ENCODE peak calls at places on chromosomes 16 and 17, in eight cellular contexts. One of them, this sample, is unnamed.

GRCh38 chr17:37490638-37491614 is 1.2 kb downstream of the DUSP14 start:
- DNase-seq in transverse colon: peak
- DNase-seq in astrocyte of the hippocampus: peak
- DNase-seq in activated T-cell treated with anti-CD3 and anti-CD28 coated beads, Interleukin-2, amount 50 U/mL, for 72 hours: peak
- DNase-seq in HEK293T: peak
- DNase-seq in DMS 273 treated with DMSO at 0.1 percent for 48 hours: peak
- DNase-seq in breast epithelium: no peak
- DNase-seq in activated CD4-positive, alpha-beta T cell treated with anti-CD3 and anti-CD28 coated beads for 24 hours: no peak
- DNase-seq in this sample: peak

GRCh38 chr16:61677776-61678175 is 358.5 kb downstream of the CDH8 start:
- DNase-seq in transverse colon: no peak
- DNase-seq in activated CD4-positive, alpha-beta T cell treated with anti-CD3 and anti-CD28 coated beads for 24 hours: no peak
- DNase-seq in astrocyte of the hippocampus: no peak
- DNase-seq in breast epithelium: no peak
- DNase-seq in DMS 273 treated with DMSO at 0.1 percent for 48 hours: no peak
- DNase-seq in HEK293T: no peak
- DNase-seq in activated T-cell treated with anti-CD3 and anti-CD28 coated beads, Interleukin-2, amount 50 U/mL, for 72 hours: no peak
- DNase-seq in this sample: no peak

GRCh38 chr17:47301161-47301560 is 22.6 kb upstream of the EFCAB13 start:
- DNase-seq in transverse colon: no peak
- DNase-seq in breast epithelium: no peak
- DNase-seq in DMS 273 treated with DMSO at 0.1 percent for 48 hours: no peak
- DNase-seq in astrocyte of the hippocampus: no peak
- DNase-seq in HEK293T: no peak
- DNase-seq in activated T-cell treated with anti-CD3 and anti-CD28 coated beads, Interleukin-2, amount 50 U/mL, for 72 hours: peak
- DNase-seq in activated CD4-positive, alpha-beta T cell treated with anti-CD3 and anti-CD28 coated beads for 24 hours: no peak
- DNase-seq in this sample: no peak

GRCh38 chr16:2288701-2289100 is 20.8 kb upstream of the RNPS1 start:
- DNase-seq in activated CD4-positive, alpha-beta T cell treated with anti-CD3 and anti-CD28 coated beads for 24 hours: no peak
- DNase-seq in breast epithelium: no peak
- DNase-seq in DMS 273 treated with DMSO at 0.1 percent for 48 hours: peak
- DNase-seq in transverse colon: no peak
- DNase-seq in astrocyte of the hippocampus: no peak
- DNase-seq in HEK293T: no peak
- DNase-seq in activated T-cell treated with anti-CD3 and anti-CD28 coated beads, Interleukin-2, amount 50 U/mL, for 72 hours: no peak
- DNase-seq in this sample: no peak

GRCh38 chr17:58273453-58274104 is 7.2 kb downstream of the MPO start:
- DNase-seq in DMS 273 treated with DMSO at 0.1 percent for 48 hours: no peak
- DNase-seq in activated CD4-positive, alpha-beta T cell treated with anti-CD3 and anti-CD28 coated beads for 24 hours: no peak
- DNase-seq in astrocyte of the hippocampus: no peak
- DNase-seq in activated T-cell treated with anti-CD3 and anti-CD28 coated beads, Interleukin-2, amount 50 U/mL, for 72 hours: no peak
- DNase-seq in transverse colon: no peak
- DNase-seq in breast epithelium: no peak
- DNase-seq in HEK293T: no peak
- DNase-seq in this sample: no peak

GRCh38 chr16:25109643-25110042 is 1.9 kb upstream of the LCMT1 start:
- DNase-seq in HEK293T: no peak
- DNase-seq in astrocyte of the hippocampus: peak
- DNase-seq in breast epithelium: no peak
- DNase-seq in activated CD4-positive, alpha-beta T cell treated with anti-CD3 and anti-CD28 coated beads for 24 hours: no peak
- DNase-seq in activated T-cell treated with anti-CD3 and anti-CD28 coated beads, Interleukin-2, amount 50 U/mL, for 72 hours: no peak
- DNase-seq in DMS 273 treated with DMSO at 0.1 percent for 48 hours: no peak
- DNase-seq in transverse colon: peak
- DNase-seq in this sample: no peak

GRCh38 chr16:81204794-81205680 is 33.5 kb upstream of the BCO1 start:
- DNase-seq in transverse colon: peak
- DNase-seq in HEK293T: peak
- DNase-seq in DMS 273 treated with DMSO at 0.1 percent for 48 hours: peak
- DNase-seq in astrocyte of the hippocampus: peak
- DNase-seq in activated T-cell treated with anti-CD3 and anti-CD28 coated beads, Interleukin-2, amount 50 U/mL, for 72 hours: peak
- DNase-seq in breast epithelium: no peak
- DNase-seq in activated CD4-positive, alpha-beta T cell treated with anti-CD3 and anti-CD28 coated beads for 24 hours: peak
- DNase-seq in this sample: peak

GRCh38 chr16:81797443-81797842 is 18.4 kb downstream of the PLCG2 start:
- DNase-seq in activated T-cell treated with anti-CD3 and anti-CD28 coated beads, Interleukin-2, amount 50 U/mL, for 72 hours: peak
- DNase-seq in HEK293T: no peak
- DNase-seq in activated CD4-positive, alpha-beta T cell treated with anti-CD3 and anti-CD28 coated beads for 24 hours: no peak
- DNase-seq in transverse colon: peak
- DNase-seq in breast epithelium: no peak
- DNase-seq in DMS 273 treated with DMSO at 0.1 percent for 48 hours: no peak
- DNase-seq in astrocyte of the hippocampus: no peak
- DNase-seq in this sample: peak

GRCh38 chr17:1122681-1123396 is 56.9 kb downstream of the ABR start:
- DNase-seq in transverse colon: peak
- DNase-seq in activated CD4-positive, alpha-beta T cell treated with anti-CD3 and anti-CD28 coated beads for 24 hours: peak
- DNase-seq in astrocyte of the hippocampus: peak
- DNase-seq in activated T-cell treated with anti-CD3 and anti-CD28 coated beads, Interleukin-2, amount 50 U/mL, for 72 hours: peak
- DNase-seq in HEK293T: peak
- DNase-seq in breast epithelium: peak
- DNase-seq in DMS 273 treated with DMSO at 0.1 percent for 48 hours: no peak
- DNase-seq in this sample: peak

GRCh38 chr16:2919511-2920255 is 8.0 kb downstream of the FLYWCH1 start:
- DNase-seq in activated CD4-positive, alpha-beta T cell treated with anti-CD3 and anti-CD28 coated beads for 24 hours: peak
- DNase-seq in DMS 273 treated with DMSO at 0.1 percent for 48 hours: no peak
- DNase-seq in transverse colon: peak
- DNase-seq in breast epithelium: no peak
- DNase-seq in astrocyte of the hippocampus: peak
- DNase-seq in HEK293T: peak
- DNase-seq in activated T-cell treated with anti-CD3 and anti-CD28 coated beads, Interleukin-2, amount 50 U/mL, for 72 hours: peak
- DNase-seq in this sample: peak

GRCh38 chr16:53509906-53510703 is 7.1 kb upstream of the AKTIP start:
- DNase-seq in astrocyte of the hippocampus: peak
- DNase-seq in transverse colon: peak
- DNase-seq in activated CD4-positive, alpha-beta T cell treated with anti-CD3 and anti-CD28 coated beads for 24 hours: no peak
- DNase-seq in activated T-cell treated with anti-CD3 and anti-CD28 coated beads, Interleukin-2, amount 50 U/mL, for 72 hours: peak
- DNase-seq in breast epithelium: peak
- DNase-seq in HEK293T: peak
- DNase-seq in DMS 273 treated with DMSO at 0.1 percent for 48 hours: no peak
- DNase-seq in this sample: peak

GRCh38 chr16:84628226-84628731 is 10.4 kb upstream of the COTL1 start:
- DNase-seq in activated T-cell treated with anti-CD3 and anti-CD28 coated beads, Interleukin-2, amount 50 U/mL, for 72 hours: no peak
- DNase-seq in transverse colon: no peak
- DNase-seq in DMS 273 treated with DMSO at 0.1 percent for 48 hours: no peak
- DNase-seq in HEK293T: no peak
- DNase-seq in activated CD4-positive, alpha-beta T cell treated with anti-CD3 and anti-CD28 coated beads for 24 hours: no peak
- DNase-seq in breast epithelium: no peak
- DNase-seq in astrocyte of the hippocampus: no peak
- DNase-seq in this sample: no peak

GRCh38 chr17:73628642-73629552 is 15.3 kb downstream of the SDK2 start:
- DNase-seq in activated CD4-positive, alpha-beta T cell treated with anti-CD3 and anti-CD28 coated beads for 24 hours: no peak
- DNase-seq in breast epithelium: no peak
- DNase-seq in DMS 273 treated with DMSO at 0.1 percent for 48 hours: no peak
- DNase-seq in transverse colon: no peak
- DNase-seq in activated T-cell treated with anti-CD3 and anti-CD28 coated beads, Interleukin-2, amount 50 U/mL, for 72 hours: no peak
- DNase-seq in astrocyte of the hippocampus: no peak
- DNase-seq in HEK293T: no peak
- DNase-seq in this sample: no peak

GRCh38 chr16:66364117-66364958 is 2.2 kb upstream of the CDH5 start:
- DNase-seq in HEK293T: no peak
- DNase-seq in activated T-cell treated with anti-CD3 and anti-CD28 coated beads, Interleukin-2, amount 50 U/mL, for 72 hours: no peak
- DNase-seq in transverse colon: peak
- DNase-seq in astrocyte of the hippocampus: peak
- DNase-seq in breast epithelium: no peak
- DNase-seq in DMS 273 treated with DMSO at 0.1 percent for 48 hours: peak
- DNase-seq in activated CD4-positive, alpha-beta T cell treated with anti-CD3 and anti-CD28 coated beads for 24 hours: no peak
- DNase-seq in this sample: no peak

GRCh38 chr17:76250141-76250540 is 9.8 kb upstream of the RNF157 start:
- DNase-seq in transverse colon: no peak
- DNase-seq in activated CD4-positive, alpha-beta T cell treated with anti-CD3 and anti-CD28 coated beads for 24 hours: no peak
- DNase-seq in breast epithelium: no peak
- DNase-seq in DMS 273 treated with DMSO at 0.1 percent for 48 hours: no peak
- DNase-seq in activated T-cell treated with anti-CD3 and anti-CD28 coated beads, Interleukin-2, amount 50 U/mL, for 72 hours: no peak
- DNase-seq in HEK293T: no peak
- DNase-seq in astrocyte of the hippocampus: no peak
- DNase-seq in this sample: no peak

GRCh38 chr16:87226926-87227650 is 90.1 kb downstream of the C16orf95 start:
- DNase-seq in breast epithelium: no peak
- DNase-seq in transverse colon: no peak
- DNase-seq in astrocyte of the hippocampus: peak
- DNase-seq in HEK293T: no peak
- DNase-seq in activated CD4-positive, alpha-beta T cell treated with anti-CD3 and anti-CD28 coated beads for 24 hours: no peak
- DNase-seq in DMS 273 treated with DMSO at 0.1 percent for 48 hours: no peak
- DNase-seq in activated T-cell treated with anti-CD3 and anti-CD28 coated beads, Interleukin-2, amount 50 U/mL, for 72 hours: no peak
- DNase-seq in this sample: no peak

GRCh38 chr17:10384175-10384574 is 11.4 kb upstream of the MYH13 start:
- DNase-seq in transverse colon: no peak
- DNase-seq in astrocyte of the hippocampus: no peak
- DNase-seq in activated T-cell treated with anti-CD3 and anti-CD28 coated beads, Interleukin-2, amount 50 U/mL, for 72 hours: no peak
- DNase-seq in DMS 273 treated with DMSO at 0.1 percent for 48 hours: no peak
- DNase-seq in activated CD4-positive, alpha-beta T cell treated with anti-CD3 and anti-CD28 coated beads for 24 hours: no peak
- DNase-seq in HEK293T: no peak
- DNase-seq in breast epithelium: no peak
- DNase-seq in this sample: no peak

GRCh38 chr17:4764612-4765011 is 7.1 kb upstream of the TM4SF5 start:
- DNase-seq in transverse colon: no peak
- DNase-seq in breast epithelium: no peak
- DNase-seq in activated T-cell treated with anti-CD3 and anti-CD28 coated beads, Interleukin-2, amount 50 U/mL, for 72 hours: no peak
- DNase-seq in activated CD4-positive, alpha-beta T cell treated with anti-CD3 and anti-CD28 coated beads for 24 hours: no peak
- DNase-seq in astrocyte of the hippocampus: no peak
- DNase-seq in HEK293T: no peak
- DNase-seq in DMS 273 treated with DMSO at 0.1 percent for 48 hours: no peak
- DNase-seq in this sample: no peak

GRCh38 chr17:14737984-14738651 is 437.2 kb downstream of the HS3ST3B1 start:
- DNase-seq in HEK293T: peak
- DNase-seq in DMS 273 treated with DMSO at 0.1 percent for 48 hours: no peak
- DNase-seq in breast epithelium: peak
- DNase-seq in activated T-cell treated with anti-CD3 and anti-CD28 coated beads, Interleukin-2, amount 50 U/mL, for 72 hours: no peak
- DNase-seq in astrocyte of the hippocampus: peak
- DNase-seq in transverse colon: peak
- DNase-seq in activated CD4-positive, alpha-beta T cell treated with anti-CD3 and anti-CD28 coated beads for 24 hours: no peak
- DNase-seq in this sample: no peak

GRCh38 chr17:76816590-76817135 is 51.5 kb upstream of the MGAT5B start:
- DNase-seq in transverse colon: peak
- DNase-seq in activated CD4-positive, alpha-beta T cell treated with anti-CD3 and anti-CD28 coated beads for 24 hours: peak
- DNase-seq in activated T-cell treated with anti-CD3 and anti-CD28 coated beads, Interleukin-2, amount 50 U/mL, for 72 hours: peak
- DNase-seq in astrocyte of the hippocampus: peak
- DNase-seq in DMS 273 treated with DMSO at 0.1 percent for 48 hours: peak
- DNase-seq in breast epithelium: no peak
- DNase-seq in HEK293T: peak
- DNase-seq in this sample: peak

GRCh38 chr17:38891441-38891840 is 21.6 kb downstream of the LASP1 start:
- DNase-seq in astrocyte of the hippocampus: no peak
- DNase-seq in DMS 273 treated with DMSO at 0.1 percent for 48 hours: no peak
- DNase-seq in breast epithelium: no peak
- DNase-seq in activated CD4-positive, alpha-beta T cell treated with anti-CD3 and anti-CD28 coated beads for 24 hours: no peak
- DNase-seq in transverse colon: no peak
- DNase-seq in activated T-cell treated with anti-CD3 and anti-CD28 coated beads, Interleukin-2, amount 50 U/mL, for 72 hours: no peak
- DNase-seq in HEK293T: no peak
- DNase-seq in this sample: no peak

GRCh38 chr17:57868007-57868774 is 18.3 kb upstream of the MRPS23 start:
- DNase-seq in transverse colon: peak
- DNase-seq in activated CD4-positive, alpha-beta T cell treated with anti-CD3 and anti-CD28 coated beads for 24 hours: no peak
- DNase-seq in HEK293T: peak
- DNase-seq in DMS 273 treated with DMSO at 0.1 percent for 48 hours: peak
- DNase-seq in breast epithelium: peak
- DNase-seq in astrocyte of the hippocampus: peak
- DNase-seq in activated T-cell treated with anti-CD3 and anti-CD28 coated beads, Interleukin-2, amount 50 U/mL, for 72 hours: peak
- DNase-seq in this sample: peak

GRCh38 chr17:39261286-39261685 is 35.5 kb upstream of the STAC2 start:
- DNase-seq in DMS 273 treated with DMSO at 0.1 percent for 48 hours: no peak
- DNase-seq in activated T-cell treated with anti-CD3 and anti-CD28 coated beads, Interleukin-2, amount 50 U/mL, for 72 hours: peak
- DNase-seq in transverse colon: no peak
- DNase-seq in activated CD4-positive, alpha-beta T cell treated with anti-CD3 and anti-CD28 coated beads for 24 hours: no peak
- DNase-seq in breast epithelium: no peak
- DNase-seq in HEK293T: no peak
- DNase-seq in astrocyte of the hippocampus: no peak
- DNase-seq in this sample: peak

GRCh38 chr16:85395913-85396878 is 216.9 kb upstream of the GSE1 start:
- DNase-seq in activated CD4-positive, alpha-beta T cell treated with anti-CD3 and anti-CD28 coated beads for 24 hours: no peak
- DNase-seq in activated T-cell treated with anti-CD3 and anti-CD28 coated beads, Interleukin-2, amount 50 U/mL, for 72 hours: no peak
- DNase-seq in DMS 273 treated with DMSO at 0.1 percent for 48 hours: peak
- DNase-seq in transverse colon: no peak
- DNase-seq in HEK293T: no peak
- DNase-seq in breast epithelium: no peak
- DNase-seq in astrocyte of the hippocampus: peak
- DNase-seq in this sample: no peak

GRCh38 chr16:10937068-10937859 is 5.0 kb downstream of the DEXI start:
- DNase-seq in breast epithelium: no peak
- DNase-seq in transverse colon: no peak
- DNase-seq in DMS 273 treated with DMSO at 0.1 percent for 48 hours: no peak
- DNase-seq in HEK293T: no peak
- DNase-seq in activated CD4-positive, alpha-beta T cell treated with anti-CD3 and anti-CD28 coated beads for 24 hours: no peak
- DNase-seq in astrocyte of the hippocampus: no peak
- DNase-seq in activated T-cell treated with anti-CD3 and anti-CD28 coated beads, Interleukin-2, amount 50 U/mL, for 72 hours: no peak
- DNase-seq in this sample: no peak

GRCh38 chr17:41785876-41786226 is 660 bp downstream of the JUP start:
- DNase-seq in activated CD4-positive, alpha-beta T cell treated with anti-CD3 and anti-CD28 coated beads for 24 hours: no peak
- DNase-seq in transverse colon: peak
- DNase-seq in HEK293T: no peak
- DNase-seq in activated T-cell treated with anti-CD3 and anti-CD28 coated beads, Interleukin-2, amount 50 U/mL, for 72 hours: no peak
- DNase-seq in breast epithelium: peak
- DNase-seq in astrocyte of the hippocampus: no peak
- DNase-seq in DMS 273 treated with DMSO at 0.1 percent for 48 hours: no peak
- DNase-seq in this sample: no peak

GRCh38 chr16:64459821-64460220 is 662.0 kb downstream of the CDH11 start:
- DNase-seq in transverse colon: no peak
- DNase-seq in DMS 273 treated with DMSO at 0.1 percent for 48 hours: no peak
- DNase-seq in HEK293T: no peak
- DNase-seq in activated T-cell treated with anti-CD3 and anti-CD28 coated beads, Interleukin-2, amount 50 U/mL, for 72 hours: no peak
- DNase-seq in activated CD4-positive, alpha-beta T cell treated with anti-CD3 and anti-CD28 coated beads for 24 hours: no peak
- DNase-seq in breast epithelium: no peak
- DNase-seq in astrocyte of the hippocampus: peak
- DNase-seq in this sample: no peak

GRCh38 chr16:48330133-48330846 is 54.9 kb downstream of the SIAH1 start:
- DNase-seq in breast epithelium: no peak
- DNase-seq in transverse colon: no peak
- DNase-seq in DMS 273 treated with DMSO at 0.1 percent for 48 hours: no peak
- DNase-seq in activated CD4-positive, alpha-beta T cell treated with anti-CD3 and anti-CD28 coated beads for 24 hours: no peak
- DNase-seq in astrocyte of the hippocampus: no peak
- DNase-seq in activated T-cell treated with anti-CD3 and anti-CD28 coated beads, Interleukin-2, amount 50 U/mL, for 72 hours: no peak
- DNase-seq in HEK293T: no peak
- DNase-seq in this sample: no peak

GRCh38 chr17:8079291-8080207 is 8.0 kb downstream of the ALOX12B start:
- DNase-seq in transverse colon: peak
- DNase-seq in breast epithelium: peak
- DNase-seq in DMS 273 treated with DMSO at 0.1 percent for 48 hours: peak
- DNase-seq in activated T-cell treated with anti-CD3 and anti-CD28 coated beads, Interleukin-2, amount 50 U/mL, for 72 hours: peak
- DNase-seq in activated CD4-positive, alpha-beta T cell treated with anti-CD3 and anti-CD28 coated beads for 24 hours: peak
- DNase-seq in HEK293T: peak
- DNase-seq in astrocyte of the hippocampus: peak
- DNase-seq in this sample: peak

GRCh38 chr16:88857728-88858339 is 907 bp downstream of the TRAPPC2L start:
- DNase-seq in astrocyte of the hippocampus: peak
- DNase-seq in activated T-cell treated with anti-CD3 and anti-CD28 coated beads, Interleukin-2, amount 50 U/mL, for 72 hours: peak
- DNase-seq in DMS 273 treated with DMSO at 0.1 percent for 48 hours: peak
- DNase-seq in activated CD4-positive, alpha-beta T cell treated with anti-CD3 and anti-CD28 coated beads for 24 hours: peak
- DNase-seq in transverse colon: peak
- DNase-seq in breast epithelium: peak
- DNase-seq in HEK293T: peak
- DNase-seq in this sample: peak